ENCODE peak calls at places on chromosomes 16 and 17, in four cellular contexts. A, D, X and M are unnamed samples.

GRCh38 chr16:30953511-30954124 is 3.9 kb upstream of the SETD1A start:
- DNase-seq in A (peak; percentile 57), D (peak; percentile 73), X (peak; percentile 72), M (no peak)

GRCh38 chr16:17571499-17572093 is 100.8 kb upstream of the XYLT1 start:
- DNase-seq in A (no peak), D (no peak), X (no peak), M (no peak)

GRCh38 chr17:28367641-28368305 is 2.3 kb downstream of the VTN start:
- DNase-seq in A (no peak), D (no peak), X (no peak), M (no peak)

GRCh38 chr17:1473841-1474240 is 17.8 kb upstream of the CRK start:
- DNase-seq in A (no peak), D (no peak), X (no peak), M (no peak)

GRCh38 chr16:74627506-74628220 is 20.7 kb upstream of the GLG1 start:
- DNase-seq in A (peak; percentile 70), D (no peak), X (peak; percentile 42), M (peak; percentile 88)

GRCh38 chr16:1787322-1788094 is 4.7 kb downstream of the NUBP2 start:
- DNase-seq in A (no peak), D (no peak), X (no peak), M (no peak)

GRCh38 chr17:80774643-80775281 is 216.9 kb upstream of the CHMP6 start:
- DNase-seq in A (no peak), D (no peak), X (no peak), M (no peak)

GRCh38 chr17:83196973-83197880 is 117.8 kb downstream of the METRNL start:
- DNase-seq in A (peak; percentile 1), D (no peak), X (no peak), M (no peak)

DNA sequence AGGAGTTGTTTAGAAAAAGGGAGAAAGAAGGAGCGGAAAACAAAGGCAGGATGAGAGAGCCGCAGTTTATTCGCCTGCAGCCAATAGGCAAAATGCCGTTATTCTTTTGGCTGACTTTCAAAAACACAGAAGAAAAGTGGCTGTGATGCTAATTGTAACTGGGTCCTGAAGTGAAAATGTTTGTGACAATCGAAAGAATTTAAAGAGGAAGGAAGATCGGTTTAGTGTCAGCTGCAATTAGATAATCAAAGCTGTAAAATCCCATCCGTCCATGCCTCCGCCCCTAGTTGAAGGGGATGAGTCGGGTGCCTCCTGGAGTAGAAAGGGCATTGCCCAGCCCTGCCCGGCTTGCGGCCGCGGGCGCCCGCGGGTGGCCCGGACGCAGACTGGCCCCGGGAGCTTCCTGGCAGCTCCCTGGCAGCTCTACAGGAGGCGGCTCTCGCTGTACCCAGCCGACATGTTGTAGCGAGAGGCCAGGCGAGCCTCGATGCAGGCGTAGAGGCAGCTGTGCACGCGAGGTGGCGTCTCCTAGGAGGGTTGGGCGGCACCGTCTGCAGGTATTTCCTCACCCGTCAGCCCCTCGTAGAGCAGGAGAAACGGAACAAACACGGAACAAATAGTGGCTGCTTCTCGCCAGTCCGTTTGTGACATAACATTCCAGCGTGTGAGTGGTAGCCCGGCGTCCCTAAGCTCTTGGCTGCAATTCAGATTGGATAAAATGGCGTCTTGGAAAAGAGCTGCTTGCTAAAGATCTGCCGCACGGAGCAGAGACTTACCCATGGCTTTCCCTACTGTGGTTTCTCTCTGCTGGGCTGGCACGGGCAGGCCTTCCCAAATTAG is 82.3 kb downstream of the TNRC6C start:
- DNase-seq in A (peak; percentile 37), D (peak; percentile 41), X (peak; percentile 26), M (peak; percentile 56)
- H3K4me3 ChIP-seq in A (no peak overlapping the region), D (peak overlapping the region; percentile 35), X (peak overlapping the region; percentile 69), M (peak overlapping the region; percentile 54)

DNA sequence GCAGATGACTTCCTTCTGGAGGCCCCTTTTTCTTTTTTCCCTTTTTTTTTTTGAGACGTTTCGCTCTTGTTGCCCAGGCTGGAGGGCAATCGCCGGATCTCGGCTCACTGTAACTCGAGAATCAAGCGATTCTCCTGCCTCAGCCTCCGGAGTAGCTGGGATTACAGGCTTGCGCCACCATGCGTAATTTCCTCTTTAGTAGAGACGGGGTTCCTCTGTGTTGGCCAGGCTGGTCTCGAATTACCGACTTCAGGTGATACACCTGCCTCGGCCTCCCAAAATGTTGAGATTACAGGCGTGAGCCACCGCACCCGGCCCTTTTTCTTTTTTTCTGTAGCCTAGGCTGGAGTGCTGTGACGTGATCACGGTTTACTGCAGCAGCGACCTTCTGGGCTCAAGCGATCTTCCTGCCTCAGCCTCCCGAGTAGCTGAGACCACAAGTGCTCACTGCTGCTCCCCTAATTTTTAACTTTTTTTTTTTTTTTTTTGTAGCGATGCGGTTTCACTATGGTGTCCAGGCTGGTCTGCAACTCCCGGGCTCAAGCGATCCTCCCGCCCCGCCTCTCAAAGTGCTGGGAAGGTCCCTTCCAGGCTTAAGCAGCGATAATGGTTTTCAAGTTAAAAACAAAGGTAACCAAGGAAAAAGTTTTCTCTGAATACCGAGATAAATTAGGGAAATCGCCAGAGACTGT is 956 bp upstream of the IST1 start:
- DNase-seq in A (peak; percentile 64), D (peak; percentile 53), X (peak; percentile 81), M (no peak)
- TF ChIP-seq CTCF in A (no peak), D (no peak), X (no peak), M (no peak)

DNA sequence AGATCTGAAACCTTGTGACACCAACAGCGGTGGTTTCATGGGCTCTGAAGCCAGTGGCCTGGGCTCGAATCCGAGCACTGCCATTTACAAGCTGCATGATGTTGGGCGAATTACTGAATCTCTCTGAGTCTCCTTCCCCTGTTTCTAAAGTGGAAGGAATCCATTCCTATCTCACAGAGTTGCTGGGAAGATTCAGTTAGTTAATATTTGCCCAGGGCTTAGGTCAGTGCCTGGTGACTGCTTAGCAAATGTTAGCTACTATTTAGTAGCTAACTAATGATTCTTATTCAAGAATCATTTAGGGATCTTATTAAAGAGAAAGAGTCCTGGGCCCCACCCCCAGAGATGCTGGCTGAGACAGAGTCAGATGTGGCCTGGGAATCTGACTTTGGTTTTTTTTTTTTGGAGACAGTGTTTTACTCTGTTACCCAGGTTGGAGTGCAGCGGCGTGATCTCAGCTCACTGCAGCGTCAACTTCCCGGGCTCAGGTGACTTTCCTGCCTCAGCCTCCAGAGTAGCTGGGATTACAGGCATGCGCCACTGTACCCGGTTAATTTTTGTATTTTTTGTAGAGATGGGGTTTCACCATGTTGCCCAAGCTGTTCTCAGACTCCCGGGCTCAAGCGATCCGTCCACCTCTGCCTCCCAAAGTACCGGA is 33.6 kb upstream of the RAI1 start:
- DNase-seq in A (no peak), D (no peak), X (no peak), M (no peak)
- H3K4me3 ChIP-seq in A (no peak overlapping the region), D (no peak overlapping the region), X (no peak overlapping the region), M (no peak overlapping the region)

GRCh38 chr17:67161573-67161972 is 83.4 kb downstream of the HELZ start:
- DNase-seq in A (no peak), D (no peak), X (no peak), M (no peak)

GRCh38 chr17:67162771-67163170 is 82.2 kb downstream of the HELZ start:
- DNase-seq in A (no peak), D (no peak), X (no peak), M (no peak)

GRCh38 chr17:67156269-67157199 is 88.5 kb downstream of the HELZ start:
- DNase-seq in A (no peak), D (no peak), X (no peak), M (no peak)

GRCh38 chr17:67160791-67161190 is 84.2 kb downstream of the HELZ start:
- DNase-seq in A (no peak), D (no peak), X (no peak), M (no peak)

GRCh38 chr17:67157732-67158639 is 87.0 kb downstream of the HELZ start:
- DNase-seq in A (no peak), D (no peak), X (peak; percentile 54), M (peak; percentile 7)
- TF ChIP-seq CTCF in A (peak; percentile 23), D (no peak), X (peak; percentile 52), M (peak; percentile 76)